ENCODE peak calls at places on chromosomes 13 and 19, in seven cellular contexts. Z, B, S, G, A, R and Y are unnamed samples.
A peak's percentile ranks its signal among the peaks of the same experiment; 100 is the strongest.

GRCh38 chr13:104635879-104636278 is 1569.7 kb upstream of the SLC10A2 start:
- DNase-seq in R (no peak), Z (no peak), A (no peak), G (no peak), B (no peak), S (no peak), Y (no peak)

GRCh38 chr19:19405919-19406877 is 723 bp downstream of the GATAD2A start:
- DNase-seq in R (peak; percentile 30), G (peak; percentile 75), S (peak; percentile 56), Z (peak; percentile 49), B (peak; percentile 56), A (peak; percentile 50), Y (peak; percentile 83)

GRCh38 chr13:65592757-65593156 is 1637.4 kb downstream of the PCDH9 start:
- DNase-seq in A (peak; percentile 63), B (no peak), Z (no peak), S (no peak), R (no peak), G (no peak), Y (no peak)

GRCh38 chr13:113825851-113826250 is 38.0 kb downstream of the GAS6 start:
- DNase-seq in G (no peak), A (no peak), B (no peak), R (no peak), S (no peak), Z (no peak), Y (no peak)

GRCh38 chr13:40732658-40733057 is 38.3 kb downstream of the MRPS31 start:
- DNase-seq in Z (no peak), A (no peak), S (no peak), B (no peak), R (no peak), G (no peak), Y (no peak)

GRCh38 chr19:48933382-48933932 is at the start of gene DHDH:
- DNase-seq in A (peak; percentile 60), B (peak; percentile 77), G (peak; percentile 79), Z (peak; percentile 94), S (peak; percentile 67), R (peak; percentile 81), Y (peak; percentile 95)

GRCh38 chr13:107276936-107277335 is 709.0 kb upstream of the ARGLU1 start:
- DNase-seq in B (no peak), Z (no peak), R (no peak), A (no peak), S (no peak), G (no peak), Y (no peak)

GRCh38 chr19:45154064-45154827 is 6.5 kb downstream of the NKPD1 start:
- DNase-seq in Z (no peak), G (no peak), B (no peak), A (peak; percentile 94), R (peak; percentile 73), S (no peak), Y (no peak)

GRCh38 chr19:32404939-32405430 is 585 bp upstream of the DPY19L3 start:
- DNase-seq in B (peak; percentile 28), A (peak; percentile 52), S (peak; percentile 76), R (no peak), G (peak; percentile 80), Z (peak; percentile 69), Y (peak; percentile 87)

GRCh38 chr13:28204690-28205443 is 66.5 kb downstream of the PAN3 start:
- DNase-seq in G (no peak), Z (no peak), A (no peak), R (no peak), B (no peak), S (no peak), Y (no peak)

GRCh38 chr13:102678339-102679122 is 16.3 kb downstream of the METTL21C start:
- DNase-seq in G (no peak), S (no peak), B (no peak), Z (no peak), R (no peak), A (no peak), Y (no peak)

GRCh38 chr19:47124937-47125668 is 5.5 kb upstream of the SAE1 start:
- DNase-seq in G (no peak), S (no peak), R (peak; percentile 90), B (no peak), Z (no peak), A (peak; percentile 82), Y (no peak)

GRCh38 chr19:5828661-5829566 is 10.6 kb downstream of the FUT6 start:
- DNase-seq in B (no peak), S (peak; percentile 72), A (peak; percentile 63), R (no peak), Z (peak; percentile 55), G (peak; percentile 93), Y (no peak)

GRCh38 chr19:13275016-13275722 is 125.0 kb downstream of the IER2 start:
- DNase-seq in A (no peak), G (no peak), B (no peak), S (no peak), R (no peak), Z (no peak), Y (no peak)

GRCh38 chr19:50425581-50425980 is 6.8 kb downstream of the SPIB start:
- DNase-seq in A (no peak), B (no peak), R (no peak), Z (no peak), S (no peak), G (no peak), Y (no peak)

GRCh38 chr13:110156186-110157065 is 150.5 kb downstream of the COL4A1 start:
- DNase-seq in G (no peak), R (no peak), Z (no peak), B (no peak), A (no peak), S (no peak), Y (no peak)

GRCh38 chr13:110517505-110518149 is 43.9 kb downstream of the RAB20 start:
- DNase-seq in Z (no peak), R (no peak), G (peak; percentile 40), S (no peak), A (no peak), B (no peak), Y (no peak)

GRCh38 chr19:40791349-40791748 is 7.6 kb upstream of the EGLN2 start:
- DNase-seq in G (no peak), R (no peak), S (no peak), A (no peak), B (no peak), Z (no peak), Y (no peak)

GRCh38 chr19:19670070-19670551 is 1.5 kb downstream of the ZNF101 start:
- DNase-seq in B (no peak), G (no peak), R (no peak), S (no peak), A (no peak), Z (no peak), Y (no peak)

GRCh38 chr19:2477732-2478191 is 1.8 kb downstream of the GADD45B start:
- DNase-seq in S (peak; percentile 56), R (peak; percentile 63), G (peak; percentile 81), A (peak; percentile 59), Z (no peak), B (peak; percentile 51), Y (no peak)

GRCh38 chr13:40315416-40316064 is 350.9 kb downstream of the FOXO1 start:
- DNase-seq in R (no peak), Z (no peak), G (no peak), B (no peak), S (peak; percentile 31), A (peak; percentile 40), Y (no peak)

GRCh38 chr19:35983177-35983576 is 11.8 kb upstream of the SDHAF1 start:
- DNase-seq in S (no peak), A (no peak), Z (no peak), G (no peak), R (no peak), B (no peak), Y (no peak)

GRCh38 chr19:12095111-12095790 is 30.7 kb downstream of the ZNF844 start:
- DNase-seq in G (no peak), A (peak; percentile 21), R (no peak), S (no peak), Z (no peak), B (no peak), Y (no peak)

GRCh38 chr19:6533000-6533328 is 2.1 kb downstream of the TNFSF9 start:
- DNase-seq in Z (no peak), G (no peak), A (no peak), S (no peak), B (no peak), R (no peak), Y (no peak)

GRCh38 chr13:114257014-114257413 is 22.3 kb downstream of the CDC16 start:
- DNase-seq in G (no peak), B (no peak), Z (no peak), A (no peak), R (no peak), S (no peak), Y (no peak)

GRCh38 chr13:94583926-94584325 is 12.0 kb downstream of the TGDS start:
- DNase-seq in S (no peak), G (no peak), B (no peak), Z (no peak), A (peak; percentile 8), R (no peak), Y (no peak)

DNA sequence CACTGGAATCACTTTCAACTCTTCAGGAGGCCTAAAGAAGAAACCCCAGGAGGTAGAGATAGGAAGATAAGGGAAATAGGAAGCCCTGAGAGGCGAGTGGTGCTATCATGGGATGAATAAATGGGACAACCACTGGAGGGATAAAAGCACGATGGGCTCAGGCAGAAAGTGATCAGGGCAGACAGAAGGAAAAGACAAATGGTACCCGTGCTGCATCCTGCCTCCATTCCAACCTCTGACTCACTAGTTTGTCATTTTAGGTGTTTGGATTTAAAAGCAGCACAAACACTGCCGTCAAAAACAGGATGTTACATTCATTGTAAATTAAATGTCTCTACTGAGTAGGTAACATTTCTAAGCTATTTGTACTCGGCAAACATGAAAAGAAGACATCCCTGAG is 314.3 kb upstream of the HTR2A start:
- DNase-seq in G (no peak), S (no peak), Z (no peak), R (no peak), B (no peak), A (peak; percentile 27), Y (no peak)
- TF ChIP-seq CTCF in G (no peak), S (no peak), Z (no peak), R (no peak), B (no peak), A (no peak), Y (no peak)

GRCh38 chr19:658916-659839 is 3.8 kb downstream of the RNF126 start:
- DNase-seq in G (peak; percentile 75), R (no peak), S (peak; percentile 85), A (peak; percentile 29), Z (peak; percentile 39), B (peak; percentile 68), Y (no peak)
- H3K27ac ChIP-seq in G (no peak overlapping the region), R (no peak overlapping the region), S (peak overlapping the region; percentile 84), A (no peak overlapping the region), Z (no peak overlapping the region), B (peak overlapping the region; percentile 99), Y (peak overlapping the region; percentile 13)

GRCh38 chr19:42542791-42543190 is 14.5 kb upstream of the CEACAM1 start:
- DNase-seq in A (no peak), G (no peak), S (no peak), R (no peak), Z (no peak), B (no peak), Y (peak; percentile 15)
- TF ChIP-seq CTCF in A (no peak), G (no peak), S (no peak), R (peak; percentile 13), Z (no peak), B (no peak), Y (no peak)

DNA sequence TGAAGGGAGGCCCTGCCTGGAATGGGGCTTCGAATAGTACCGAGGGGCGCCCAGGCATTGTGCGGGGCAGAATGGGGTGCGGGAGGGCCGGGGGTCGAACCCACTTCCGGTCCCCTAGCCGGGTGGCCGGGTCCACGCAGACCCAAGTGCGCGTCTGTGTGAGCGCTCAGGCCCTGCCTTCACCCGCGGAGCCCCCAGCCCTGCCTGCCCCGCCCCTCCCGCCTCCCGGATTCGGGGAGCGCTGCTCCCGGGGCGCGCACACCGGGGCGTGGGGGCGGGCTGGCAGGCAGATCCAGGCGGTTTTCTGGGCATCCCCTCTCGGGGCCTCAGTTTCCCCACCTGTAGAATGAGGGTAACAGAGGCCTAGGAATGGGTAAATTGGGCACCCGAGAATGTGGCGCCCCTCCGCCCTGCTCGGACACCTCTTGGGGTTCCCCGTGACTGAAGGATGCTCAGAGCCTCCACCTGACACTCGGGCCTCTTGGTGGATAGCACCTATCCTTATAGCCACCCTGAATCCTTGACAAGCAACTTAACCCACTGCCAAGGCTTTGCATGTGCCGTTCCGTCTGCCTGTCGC is 682 bp downstream of the PIK3R2 start:
- DNase-seq in R (no peak), A (no peak), S (peak; percentile 49), Z (no peak), G (no peak), B (peak; percentile 44), Y (no peak)
- H3K27ac ChIP-seq in R (peak overlapping the region; percentile 95), A (peak overlapping the region; percentile 55), S (peak overlapping the region; percentile 90), Z (peak overlapping the region; percentile 72), G (peak overlapping the region; percentile 97), B (peak overlapping the region; percentile 96), Y (peak overlapping the region; percentile 96)